ENCODE peak calls at places on chromosomes 2 and 18, in seven cellular contexts. C, Y, D, O, U, X and Z are unnamed samples.
A peak's percentile ranks its signal among the peaks of the same experiment; 100 is the strongest.

GRCh38 chr2:62787381-62787780 is 81.9 kb downstream of the EHBP1 start:
- DNase-seq in C (no peak), Y (no peak), D (no peak), O (no peak), U (no peak), X (peak; percentile 69), Z (no peak)

GRCh38 chr18:68693091-68693815 is 21.7 kb downstream of the TMX3 start:
- DNase-seq in C (no peak), Y (no peak), D (no peak), O (no peak), U (no peak), X (no peak), Z (no peak)

GRCh38 chr2:225454412-225454811 is 54.9 kb downstream of the NYAP2 start:
- DNase-seq in C (no peak), Y (no peak), D (no peak), O (no peak), U (no peak), X (no peak), Z (no peak)

GRCh38 chr2:142165790-142166189 is 35.0 kb upstream of the LRP1B start:
- DNase-seq in C (no peak), Y (no peak), D (no peak), O (no peak), U (no peak), X (peak; percentile 74), Z (no peak)

GRCh38 chr18:44568343-44568742 is 112.3 kb upstream of the SETBP1 start:
- DNase-seq in C (no peak), Y (peak; percentile 68), D (no peak), O (no peak), U (no peak), X (no peak), Z (no peak)

GRCh38 chr2:105405291-105405690 is 6.4 kb upstream of the FHL2 start:
- DNase-seq in C (no peak), Y (no peak), D (no peak), O (no peak), U (no peak), X (no peak), Z (no peak)

GRCh38 chr2:45836740-45837139 is 185.3 kb downstream of the PRKCE start:
- DNase-seq in C (no peak), Y (no peak), D (no peak), O (no peak), U (no peak), X (no peak), Z (no peak)

GRCh38 chr18:6521804-6522418 is 107.2 kb upstream of the L3MBTL4 start:
- DNase-seq in C (no peak), Y (no peak), D (no peak), O (peak; percentile 56), U (peak; percentile 33), X (peak; percentile 52), Z (no peak)

GRCh38 chr2:160566717-160567116 is 73.1 kb upstream of the RBMS1 start:
- DNase-seq in C (no peak), Y (no peak), D (no peak), O (no peak), U (no peak), X (no peak), Z (no peak)

GRCh38 chr2:9214866-9215265 is 8.3 kb downstream of the ASAP2 start:
- DNase-seq in C (no peak), Y (no peak), D (peak; percentile 12), O (no peak), U (no peak), X (no peak), Z (no peak)

GRCh38 chr2:171319164-171319810 is 114.5 kb downstream of the METTL8 start:
- DNase-seq in C (no peak), Y (no peak), D (no peak), O (no peak), U (no peak), X (peak; percentile 86), Z (peak; percentile 45)

GRCh38 chr2:42359304-42359749 is 1.7 kb downstream of the COX7A2L start:
- DNase-seq in C (no peak), Y (no peak), D (no peak), O (no peak), U (no peak), X (no peak), Z (no peak)

GRCh38 chr2:145253492-145253891 is 733.6 kb upstream of the ZEB2 start:
- DNase-seq in C (no peak), Y (no peak), D (no peak), O (no peak), U (no peak), X (no peak), Z (no peak)

GRCh38 chr2:69716555-69717120 is 25.3 kb upstream of the ANXA4 start:
- DNase-seq in C (no peak), Y (no peak), D (no peak), O (no peak), U (no peak), X (no peak), Z (no peak)

GRCh38 chr2:160670618-160671017 is 177.0 kb upstream of the RBMS1 start:
- DNase-seq in C (no peak), Y (no peak), D (no peak), O (no peak), U (no peak), X (no peak), Z (no peak)

GRCh38 chr2:113173563-113174368 is at the start of gene PSD4:
- DNase-seq in C (no peak), Y (peak; percentile 35), D (no peak), O (peak; percentile 59), U (peak; percentile 44), X (no peak), Z (peak; percentile 70)

GRCh38 chr2:183950673-183951072 is 647.7 kb upstream of the ZNF804A start:
- DNase-seq in C (no peak), Y (no peak), D (no peak), O (no peak), U (no peak), X (no peak), Z (no peak)

GRCh38 chr2:172972005-172972619 is 103.5 kb upstream of the MAP3K20 start:
- DNase-seq in C (no peak), Y (no peak), D (no peak), O (peak; percentile 57), U (peak; percentile 41), X (peak; percentile 54), Z (peak; percentile 75)

GRCh38 chr2:20544093-20544747 is 97.3 kb downstream of the RHOB start:
- DNase-seq in C (no peak), Y (no peak), D (no peak), O (no peak), U (no peak), X (no peak), Z (no peak)

GRCh38 chr2:239548491-239548890 is 147.7 kb upstream of the HDAC4 start:
- DNase-seq in C (no peak), Y (no peak), D (no peak), O (no peak), U (no peak), X (no peak), Z (no peak)

GRCh38 chr2:147182260-147182659 is 662.6 kb upstream of the ACVR2A start:
- DNase-seq in C (no peak), Y (no peak), D (no peak), O (peak; percentile 58), U (no peak), X (no peak), Z (peak; percentile 42)

GRCh38 chr18:48640566-48641270 is 101.9 kb downstream of the CTIF start:
- DNase-seq in C (no peak), Y (no peak), D (no peak), O (no peak), U (no peak), X (no peak), Z (no peak)

GRCh38 chr18:75213610-75214009 is 3.0 kb downstream of the TSHZ1 start:
- DNase-seq in C (no peak), Y (no peak), D (no peak), O (no peak), U (no peak), X (peak; percentile 96), Z (no peak)

GRCh38 chr2:218082586-218083351 is 13.7 kb downstream of the RUFY4 start:
- DNase-seq in C (peak; percentile 91), Y (no peak), D (peak; percentile 62), O (no peak), U (no peak), X (no peak), Z (peak; percentile 31)
- H3K4me3 ChIP-seq in C (no peak overlapping the region), Y (no peak overlapping the region), D (no peak overlapping the region), O (no peak overlapping the region), U (no peak overlapping the region), X (no peak overlapping the region), Z (no peak overlapping the region)

GRCh38 chr2:118814368-118814767 is 33.1 kb downstream of the EN1 start:
- DNase-seq in C (no peak), Y (no peak), D (no peak), O (no peak), U (no peak), X (no peak), Z (no peak)

GRCh38 chr2:118813601-118814000 is 33.8 kb downstream of the EN1 start:
- DNase-seq in C (no peak), Y (no peak), D (no peak), O (no peak), U (no peak), X (no peak), Z (no peak)

GRCh38 chr2:118810766-118811165 is 36.7 kb downstream of the EN1 start:
- DNase-seq in C (no peak), Y (no peak), D (no peak), O (no peak), U (no peak), X (no peak), Z (no peak)

GRCh38 chr2:118811514-118811913 is 35.9 kb downstream of the EN1 start:
- DNase-seq in C (no peak), Y (no peak), D (no peak), O (no peak), U (no peak), X (no peak), Z (no peak)

DNA sequence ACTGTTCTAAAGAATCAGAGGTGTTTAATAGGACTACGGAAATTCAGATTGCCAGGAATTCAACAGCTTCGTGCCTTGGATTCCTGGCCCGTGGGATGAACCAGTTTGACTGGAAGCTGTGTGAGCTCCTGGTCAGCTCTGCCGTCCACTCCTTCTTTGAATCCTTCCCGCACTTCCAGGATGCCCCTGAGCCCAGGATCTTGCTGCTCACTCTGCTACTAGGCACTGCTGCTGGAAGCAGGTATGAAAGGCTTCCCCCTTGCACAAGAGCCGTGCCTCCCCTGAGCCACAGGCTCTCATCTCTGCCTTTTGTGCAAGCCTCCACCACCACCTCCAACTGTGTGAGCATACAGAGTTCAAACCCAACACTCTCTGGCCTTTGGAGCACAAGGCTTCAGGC is 34.9 kb downstream of the EN1 start:
- DNase-seq in C (no peak), Y (no peak), D (no peak), O (no peak), U (no peak), X (no peak), Z (no peak)
- H3K27me3 ChIP-seq in C (no peaks in the 10 kb centered on the region), Y (peaks cover 12% of the 10 kb centered on the region), D (peaks cover 76% of the 10 kb centered on the region), O (peaks cover 33% of the 10 kb centered on the region), U (peaks cover 8% of the 10 kb centered on the region), X (peaks cover 15% of the 10 kb centered on the region), Z (no peaks in the 10 kb centered on the region)

DNA sequence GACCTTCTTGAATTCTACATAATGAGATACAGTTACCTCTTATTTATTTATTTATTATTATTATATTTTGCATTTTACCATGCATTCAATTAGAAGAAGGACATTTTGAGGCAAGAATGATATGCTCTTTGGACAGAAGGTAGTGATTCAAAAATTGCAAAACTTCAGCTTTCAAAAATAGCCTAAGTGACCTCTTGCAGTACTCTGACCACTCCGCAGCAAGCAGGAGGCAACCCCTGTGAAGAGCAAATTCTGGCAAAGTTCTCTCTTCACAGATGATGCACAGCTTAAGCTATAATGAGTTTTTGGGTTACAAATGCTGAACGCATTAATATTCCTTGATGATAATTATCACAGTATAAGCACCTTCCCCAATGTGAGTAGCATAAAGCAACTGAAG is 170.0 kb downstream of the ZNF521 start:
- DNase-seq in C (no peak), Y (no peak), D (no peak), O (no peak), U (no peak), X (no peak), Z (no peak)
- TF ChIP-seq POLR2A in C (no peak), Y (no peak), D (no peak), O (no peak), U (no peak), X (no peak), Z (no peak)

GRCh38 chr2:176104338-176105077 is 2.6 kb upstream of the HOXD11 start:
- DNase-seq in C (no peak), Y (no peak), D (no peak), O (no peak), U (no peak), X (no peak), Z (peak; percentile 48)
- H3K4me3 ChIP-seq in C (peak overlapping the region; percentile 59), Y (peak overlapping the region; percentile 21), D (no peak overlapping the region), O (peak overlapping the region; percentile 28), U (no peak overlapping the region), X (no peak overlapping the region), Z (no peak overlapping the region)